ENCODE peak calls at places on chromosomes 12 and 14, in six cellular contexts. F, I, A, N, X and R are unnamed samples.

GRCh38 chr14:89728964-89729363 is 225.6 kb downstream of the EFCAB11 start:
- DNase-seq in F (no peak), I (no peak), A (no peak), N (no peak), X (no peak), R (no peak)

GRCh38 chr12:49358548-49359141 is 8.6 kb upstream of the SPATS2 start:
- DNase-seq in F (peak; percentile 73), I (peak; percentile 82), A (no peak), N (no peak), X (peak; percentile 76), R (no peak)

GRCh38 chr14:70009961-70010360 is 130.7 kb downstream of the SMOC1 start:
- DNase-seq in F (no peak), I (no peak), A (no peak), N (no peak), X (no peak), R (no peak)

GRCh38 chr12:1529862-1530591 is 64.4 kb downstream of the FBXL14 start:
- DNase-seq in F (no peak), I (no peak), A (peak; percentile 27), N (no peak), X (no peak), R (peak; percentile 78)

GRCh38 chr12:51323966-51324895 is at the start of gene BIN2:
- DNase-seq in F (no peak), I (no peak), A (peak; percentile 51), N (peak; percentile 70), X (no peak), R (no peak)

GRCh38 chr12:77072833-77073495 is 7.6 kb upstream of the E2F7 start:
- DNase-seq in F (peak; percentile 48), I (no peak), A (no peak), N (no peak), X (peak; percentile 26), R (no peak)

GRCh38 chr12:58745348-58746125 is 174.8 kb downstream of the LRIG3 start:
- DNase-seq in F (no peak), I (no peak), A (no peak), N (no peak), X (peak; percentile 56), R (no peak)

GRCh38 chr12:57389033-57389432 is 41.8 kb downstream of the R3HDM2 start:
- DNase-seq in F (peak; percentile 85), I (peak; percentile 69), A (no peak), N (no peak), X (peak; percentile 92), R (peak; percentile 9)

GRCh38 chr12:10213168-10214130 is 772 bp downstream of the GABARAPL1 start:
- DNase-seq in F (peak; percentile 94), I (peak; percentile 91), A (peak; percentile 85), N (peak; percentile 93), X (peak; percentile 91), R (peak; percentile 60)

GRCh38 chr12:18421840-18422239 is 160.5 kb downstream of the PIK3C2G start:
- DNase-seq in F (peak; percentile 39), I (peak; percentile 12), A (no peak), N (no peak), X (peak; percentile 42), R (no peak)

GRCh38 chr12:25829192-25829591 is 129.3 kb upstream of the RASSF8 start:
- DNase-seq in F (peak; percentile 86), I (peak; percentile 99), A (no peak), N (peak; percentile 86), X (peak; percentile 98), R (peak; percentile 95)

GRCh38 chr12:62724947-62725447 is 210.0 kb downstream of the PPM1H start:
- DNase-seq in F (peak; percentile 92), I (peak; percentile 98), A (no peak), N (peak; percentile 84), X (peak; percentile 98), R (peak; percentile 88)

GRCh38 chr14:33720388-33720787 is 230.5 kb downstream of the EGLN3 start:
- DNase-seq in F (no peak), I (no peak), A (no peak), N (no peak), X (no peak), R (no peak)

GRCh38 chr12:106957617-106958016 is 1.9 kb downstream of the TMEM263 start:
- DNase-seq in F (peak; percentile 15), I (no peak), A (no peak), N (no peak), X (no peak), R (no peak)

GRCh38 chr14:28344381-28344780 is 422.2 kb upstream of the FOXG1 start:
- DNase-seq in F (peak; percentile 4), I (peak; percentile 5), A (no peak), N (no peak), X (peak; percentile 48), R (no peak)

GRCh38 chr12:76391461-76391860 is 43.2 kb upstream of the BBS10 start:
- DNase-seq in F (no peak), I (no peak), A (no peak), N (no peak), X (no peak), R (no peak)

GRCh38 chr12:53050426-53051057 is 677 bp downstream of the TNS2 start:
- DNase-seq in F (peak; percentile 0), I (no peak), A (no peak), N (peak; percentile 63), X (no peak), R (no peak)

GRCh38 chr12:53052419-53053222 is 2.8 kb downstream of the TNS2 start:
- DNase-seq in F (peak; percentile 85), I (peak; percentile 93), A (peak; percentile 91), N (peak; percentile 92), X (peak; percentile 84), R (peak; percentile 85)

GRCh38 chr12:53051881-53052412 is 2.1 kb downstream of the TNS2 start:
- DNase-seq in F (no peak), I (no peak), A (no peak), N (no peak), X (no peak), R (no peak)

GRCh38 chr12:53049582-53050318 is at the start of gene TNS2:
- DNase-seq in F (no peak), I (peak; percentile 86), A (no peak), N (peak; percentile 91), X (peak; percentile 74), R (peak; percentile 87)

GRCh38 chr12:53051058-53051880 is 1.4 kb downstream of the TNS2 start:
- DNase-seq in F (no peak), I (peak; percentile 75), A (peak; percentile 91), N (peak; percentile 87), X (peak; percentile 89), R (peak; percentile 38)
- H3K4me3 ChIP-seq in F (peak overlapping the region; percentile 51), I (peak overlapping the region; percentile 93), A (peak overlapping the region; percentile 87), N (peak overlapping the region; percentile 84), X (peak overlapping the region; percentile 80), R (peak overlapping the region; percentile 66)

GRCh38 chr12:104459556-104459909 is 2.8 kb downstream of the CHST11 start:
- DNase-seq in F (peak; percentile 15), I (no peak), A (no peak), N (no peak), X (no peak), R (no peak)
- H3K4me3 ChIP-seq in F (peak overlapping the region; percentile 91), I (peak overlapping the region; percentile 93), A (peak overlapping the region; percentile 76), N (peak overlapping the region; percentile 66), X (peak overlapping the region; percentile 88), R (no peak overlapping the region)

GRCh38 chr14:105025429-105025828 is 4.5 kb upstream of the CDCA4 start:
- DNase-seq in F (no peak), I (no peak), A (no peak), N (no peak), X (no peak), R (no peak)

GRCh38 chr14:105028251-105028927 is 7.5 kb upstream of the CDCA4 start:
- DNase-seq in F (peak; percentile 37), I (no peak), A (no peak), N (no peak), X (peak; percentile 63), R (peak; percentile 70)

GRCh38 chr14:105023791-105024480 is 3.1 kb upstream of the CDCA4 start:
- DNase-seq in F (peak; percentile 79), I (peak; percentile 39), A (no peak), N (no peak), X (peak; percentile 81), R (peak; percentile 15)

GRCh38 chr14:105026789-105027563 is 6.1 kb upstream of the CDCA4 start:
- DNase-seq in F (peak; percentile 66), I (peak; percentile 37), A (no peak), N (no peak), X (peak; percentile 80), R (peak; percentile 56)

GRCh38 chr14:105026033-105026785 is 5.3 kb upstream of the CDCA4 start:
- DNase-seq in F (peak; percentile 89), I (no peak), A (no peak), N (no peak), X (peak; percentile 83), R (no peak)
- H3K4me3 ChIP-seq in F (no peak overlapping the region), I (no peak overlapping the region), A (no peak overlapping the region), N (no peak overlapping the region), X (no peak overlapping the region), R (no peak overlapping the region)

DNA sequence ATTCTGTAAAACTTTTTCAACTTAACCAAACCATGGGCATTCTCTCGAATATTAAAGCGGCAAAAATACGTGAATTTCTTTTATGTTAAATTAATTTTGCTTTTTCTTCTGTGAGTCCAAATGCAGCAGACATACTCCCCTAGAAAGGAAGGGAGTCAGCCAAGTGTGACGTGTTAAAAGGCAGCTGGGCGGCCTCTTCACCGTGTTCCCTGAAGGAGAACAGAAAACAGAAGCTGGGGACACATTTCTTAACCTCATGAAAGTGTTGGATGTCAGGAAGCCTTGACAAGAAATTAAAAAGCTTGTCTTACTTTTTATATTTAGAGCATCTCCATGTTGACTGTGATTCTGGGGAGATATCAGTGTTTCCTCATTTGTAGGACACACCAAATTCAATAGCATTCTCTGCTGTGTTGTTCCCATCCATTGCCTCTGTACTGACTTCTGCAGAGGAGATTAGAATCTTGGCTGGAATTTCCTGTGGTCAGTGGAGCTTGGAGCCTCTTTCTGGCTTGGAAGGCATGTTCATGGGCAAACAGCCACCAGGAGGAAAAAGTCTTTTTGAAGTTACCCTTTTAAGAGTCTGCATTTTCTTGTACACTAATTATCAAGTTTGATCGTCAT is 93.7 kb downstream of the RMST start:
- DNase-seq in F (peak; percentile 88), I (peak; percentile 49), A (no peak), N (no peak), X (peak; percentile 6), R (no peak)
- H3K4me3 ChIP-seq in F (no peak overlapping the region), I (no peak overlapping the region), A (no peak overlapping the region), N (no peak overlapping the region), X (no peak overlapping the region), R (no peak overlapping the region)

GRCh38 chr12:130870442-130871285 is 1.2 kb upstream of the RAN start:
- DNase-seq in F (peak; percentile 92), I (peak; percentile 98), A (peak; percentile 74), N (peak; percentile 90), X (peak; percentile 98), R (peak; percentile 90)
- H3K4me3 ChIP-seq in F (peak overlapping the region; percentile 61), I (peak overlapping the region; percentile 67), A (peak overlapping the region; percentile 50), N (peak overlapping the region; percentile 98), X (peak overlapping the region; percentile 48), R (peak overlapping the region; percentile 55)

GRCh38 chr14:53951661-53952265 is 4.9 kb downstream of the BMP4 start:
- DNase-seq in F (peak; percentile 26), I (no peak), A (no peak), N (no peak), X (no peak), R (no peak)
- H3K4me3 ChIP-seq in F (peak overlapping the region; percentile 67), I (peak overlapping the region; percentile 72), A (peak overlapping the region; percentile 19), N (peak overlapping the region; percentile 65), X (no peak overlapping the region), R (peak overlapping the region; percentile 62)